ENCODE peak calls at places on chromosomes 1 and 21, in ten cellular contexts. One of them, this sample, is unnamed.

GRCh38 chr21:38958940-38959685 is 153.4 kb downstream of the ETS2 start:
- DNase-seq in spleen: no peak
- DNase-seq in stimulated activated naive CD4-positive, alpha-beta T cell: no peak
- DNase-seq in mesothelial cell of epicardium: no peak
- DNase-seq in cardiac muscle cell: peak; percentile 88
- DNase-seq in pancreas: no peak
- DNase-seq in T follicular helper cell: no peak
- DNase-seq in neural progenitor cell: no peak
- DNase-seq in LHCN-M2: peak; percentile 79
- DNase-seq in GM04503: peak; percentile 87
- DNase-seq in this sample: peak; percentile 80

GRCh38 chr1:8858112-8858668 is 20.3 kb downstream of the ENO1 start:
- DNase-seq in spleen: no peak
- DNase-seq in GM04503: no peak
- DNase-seq in mesothelial cell of epicardium: no peak
- DNase-seq in T follicular helper cell: no peak
- DNase-seq in LHCN-M2: peak; percentile 95
- DNase-seq in neural progenitor cell: no peak
- DNase-seq in cardiac muscle cell: peak; percentile 90
- DNase-seq in stimulated activated naive CD4-positive, alpha-beta T cell: no peak
- DNase-seq in pancreas: no peak
- DNase-seq in this sample: no peak

GRCh38 chr1:110144366-110144765 is 5.9 kb upstream of the SLC6A17 start:
- DNase-seq in cardiac muscle cell: no peak
- DNase-seq in pancreas: no peak
- DNase-seq in GM04503: no peak
- DNase-seq in LHCN-M2: no peak
- DNase-seq in stimulated activated naive CD4-positive, alpha-beta T cell: no peak
- DNase-seq in mesothelial cell of epicardium: no peak
- DNase-seq in spleen: peak; percentile 24
- DNase-seq in T follicular helper cell: no peak
- DNase-seq in neural progenitor cell: no peak
- DNase-seq in this sample: no peak

GRCh38 chr1:41727749-41728115 is 191.0 kb downstream of the HIVEP3 start:
- DNase-seq in T follicular helper cell: no peak
- DNase-seq in neural progenitor cell: no peak
- DNase-seq in mesothelial cell of epicardium: no peak
- DNase-seq in spleen: no peak
- DNase-seq in LHCN-M2: no peak
- DNase-seq in pancreas: no peak
- DNase-seq in cardiac muscle cell: no peak
- DNase-seq in GM04503: no peak
- DNase-seq in stimulated activated naive CD4-positive, alpha-beta T cell: no peak
- DNase-seq in this sample: no peak

GRCh38 chr1:117339866-117340357 is 27.3 kb upstream of the MAN1A2 start:
- DNase-seq in LHCN-M2: peak; percentile 73
- DNase-seq in spleen: no peak
- DNase-seq in stimulated activated naive CD4-positive, alpha-beta T cell: no peak
- DNase-seq in T follicular helper cell: no peak
- DNase-seq in cardiac muscle cell: peak; percentile 78
- DNase-seq in pancreas: peak; percentile 69
- DNase-seq in GM04503: peak; percentile 3
- DNase-seq in mesothelial cell of epicardium: no peak
- DNase-seq in neural progenitor cell: no peak
- DNase-seq in this sample: no peak

GRCh38 chr1:101137144-101138126 is 99.4 kb upstream of the S1PR1 start:
- DNase-seq in T follicular helper cell: no peak
- DNase-seq in LHCN-M2: peak; percentile 44
- DNase-seq in stimulated activated naive CD4-positive, alpha-beta T cell: no peak
- DNase-seq in mesothelial cell of epicardium: no peak
- DNase-seq in pancreas: no peak
- DNase-seq in spleen: no peak
- DNase-seq in cardiac muscle cell: peak; percentile 89
- DNase-seq in GM04503: peak; percentile 71
- DNase-seq in neural progenitor cell: no peak
- DNase-seq in this sample: no peak

GRCh38 chr1:10814954-10815862 is 18.8 kb upstream of the CASZ1 start:
- DNase-seq in cardiac muscle cell: no peak
- DNase-seq in spleen: no peak
- DNase-seq in stimulated activated naive CD4-positive, alpha-beta T cell: no peak
- DNase-seq in pancreas: peak; percentile 75
- DNase-seq in T follicular helper cell: no peak
- DNase-seq in mesothelial cell of epicardium: no peak
- DNase-seq in neural progenitor cell: no peak
- DNase-seq in LHCN-M2: no peak
- DNase-seq in GM04503: no peak
- DNase-seq in this sample: peak; percentile 33

GRCh38 chr1:222926566-222926965 is 111.7 kb downstream of the DISP1 start:
- DNase-seq in stimulated activated naive CD4-positive, alpha-beta T cell: no peak
- DNase-seq in neural progenitor cell: no peak
- DNase-seq in mesothelial cell of epicardium: no peak
- DNase-seq in GM04503: no peak
- DNase-seq in pancreas: no peak
- DNase-seq in LHCN-M2: no peak
- DNase-seq in cardiac muscle cell: peak; percentile 57
- DNase-seq in T follicular helper cell: no peak
- DNase-seq in spleen: no peak
- DNase-seq in this sample: no peak

GRCh38 chr1:235011064-235011598 is 117.5 kb downstream of the TOMM20 start:
- DNase-seq in mesothelial cell of epicardium: no peak
- DNase-seq in spleen: no peak
- DNase-seq in cardiac muscle cell: no peak
- DNase-seq in LHCN-M2: no peak
- DNase-seq in pancreas: no peak
- DNase-seq in neural progenitor cell: no peak
- DNase-seq in GM04503: no peak
- DNase-seq in T follicular helper cell: peak; percentile 28
- DNase-seq in stimulated activated naive CD4-positive, alpha-beta T cell: peak; percentile 4
- DNase-seq in this sample: no peak

GRCh38 chr1:186228751-186229150 is 146.3 kb downstream of the TPR start:
- DNase-seq in spleen: no peak
- DNase-seq in LHCN-M2: no peak
- DNase-seq in T follicular helper cell: no peak
- DNase-seq in stimulated activated naive CD4-positive, alpha-beta T cell: no peak
- DNase-seq in mesothelial cell of epicardium: no peak
- DNase-seq in cardiac muscle cell: no peak
- DNase-seq in pancreas: no peak
- DNase-seq in neural progenitor cell: no peak
- DNase-seq in GM04503: no peak
- DNase-seq in this sample: no peak

GRCh38 chr1:165896277-165896676 is 68.9 kb downstream of the UCK2 start:
- DNase-seq in stimulated activated naive CD4-positive, alpha-beta T cell: no peak
- DNase-seq in pancreas: no peak
- DNase-seq in cardiac muscle cell: peak; percentile 77
- DNase-seq in GM04503: peak; percentile 83
- DNase-seq in neural progenitor cell: no peak
- DNase-seq in spleen: no peak
- DNase-seq in LHCN-M2: peak; percentile 93
- DNase-seq in mesothelial cell of epicardium: no peak
- DNase-seq in T follicular helper cell: no peak
- DNase-seq in this sample: peak; percentile 71

GRCh38 chr1:94332952-94333351 is 85.2 kb upstream of the ABCD3 start:
- DNase-seq in LHCN-M2: peak; percentile 32
- DNase-seq in mesothelial cell of epicardium: no peak
- DNase-seq in spleen: no peak
- DNase-seq in stimulated activated naive CD4-positive, alpha-beta T cell: no peak
- DNase-seq in neural progenitor cell: no peak
- DNase-seq in pancreas: no peak
- DNase-seq in GM04503: no peak
- DNase-seq in cardiac muscle cell: no peak
- DNase-seq in T follicular helper cell: no peak
- DNase-seq in this sample: no peak

GRCh38 chr1:107659961-107660360 is 305.0 kb downstream of the VAV3 start:
- DNase-seq in pancreas: no peak
- DNase-seq in mesothelial cell of epicardium: no peak
- DNase-seq in T follicular helper cell: no peak
- DNase-seq in LHCN-M2: no peak
- DNase-seq in neural progenitor cell: no peak
- DNase-seq in spleen: no peak
- DNase-seq in stimulated activated naive CD4-positive, alpha-beta T cell: no peak
- DNase-seq in GM04503: no peak
- DNase-seq in cardiac muscle cell: no peak
- DNase-seq in this sample: no peak

GRCh38 chr1:230108580-230108979 is 41.5 kb downstream of the GALNT2 start:
- DNase-seq in spleen: no peak
- DNase-seq in LHCN-M2: no peak
- DNase-seq in mesothelial cell of epicardium: no peak
- DNase-seq in GM04503: no peak
- DNase-seq in stimulated activated naive CD4-positive, alpha-beta T cell: no peak
- DNase-seq in cardiac muscle cell: no peak
- DNase-seq in T follicular helper cell: no peak
- DNase-seq in neural progenitor cell: no peak
- DNase-seq in pancreas: no peak
- DNase-seq in this sample: no peak

GRCh38 chr1:32115496-32115895 is 7.6 kb downstream of the KPNA6 start:
- DNase-seq in cardiac muscle cell: no peak
- DNase-seq in spleen: no peak
- DNase-seq in stimulated activated naive CD4-positive, alpha-beta T cell: no peak
- DNase-seq in neural progenitor cell: no peak
- DNase-seq in T follicular helper cell: no peak
- DNase-seq in mesothelial cell of epicardium: no peak
- DNase-seq in pancreas: no peak
- DNase-seq in GM04503: no peak
- DNase-seq in LHCN-M2: peak; percentile 30
- DNase-seq in this sample: no peak

GRCh38 chr1:229430761-229431269 is 3.1 kb downstream of the ACTA1 start:
- DNase-seq in cardiac muscle cell: peak; percentile 68
- DNase-seq in stimulated activated naive CD4-positive, alpha-beta T cell: no peak
- DNase-seq in LHCN-M2: peak; percentile 48
- DNase-seq in mesothelial cell of epicardium: peak; percentile 60
- DNase-seq in T follicular helper cell: no peak
- DNase-seq in GM04503: no peak
- DNase-seq in neural progenitor cell: peak; percentile 92
- DNase-seq in spleen: no peak
- DNase-seq in pancreas: peak; percentile 22
- DNase-seq in this sample: peak; percentile 80

GRCh38 chr1:162003061-162003824 is 20.4 kb downstream of the OLFML2B start:
- DNase-seq in LHCN-M2: peak; percentile 100
- DNase-seq in GM04503: peak; percentile 99
- DNase-seq in stimulated activated naive CD4-positive, alpha-beta T cell: no peak
- DNase-seq in spleen: no peak
- DNase-seq in pancreas: no peak
- DNase-seq in T follicular helper cell: no peak
- DNase-seq in cardiac muscle cell: peak; percentile 72
- DNase-seq in neural progenitor cell: no peak
- DNase-seq in mesothelial cell of epicardium: no peak
- DNase-seq in this sample: peak; percentile 64

GRCh38 chr1:89763649-89763986 is 57.2 kb upstream of the LRRC8D start:
- DNase-seq in spleen: no peak
- DNase-seq in LHCN-M2: no peak
- DNase-seq in T follicular helper cell: no peak
- DNase-seq in neural progenitor cell: no peak
- DNase-seq in stimulated activated naive CD4-positive, alpha-beta T cell: no peak
- DNase-seq in GM04503: no peak
- DNase-seq in pancreas: no peak
- DNase-seq in cardiac muscle cell: no peak
- DNase-seq in mesothelial cell of epicardium: no peak
- DNase-seq in this sample: no peak

GRCh38 chr1:18748435-18748834 is 111.0 kb downstream of the TAS1R2 start:
- DNase-seq in pancreas: no peak
- DNase-seq in stimulated activated naive CD4-positive, alpha-beta T cell: no peak
- DNase-seq in GM04503: no peak
- DNase-seq in neural progenitor cell: no peak
- DNase-seq in T follicular helper cell: no peak
- DNase-seq in cardiac muscle cell: no peak
- DNase-seq in LHCN-M2: no peak
- DNase-seq in spleen: no peak
- DNase-seq in mesothelial cell of epicardium: no peak
- DNase-seq in this sample: no peak

GRCh38 chr21:38645282-38645681 is 147.0 kb upstream of the ERG start:
- DNase-seq in stimulated activated naive CD4-positive, alpha-beta T cell: no peak
- DNase-seq in neural progenitor cell: no peak
- DNase-seq in T follicular helper cell: no peak
- DNase-seq in LHCN-M2: peak; percentile 78
- DNase-seq in mesothelial cell of epicardium: no peak
- DNase-seq in GM04503: peak; percentile 49
- DNase-seq in cardiac muscle cell: peak; percentile 48
- DNase-seq in pancreas: no peak
- DNase-seq in spleen: no peak
- DNase-seq in this sample: no peak

GRCh38 chr1:76819976-76820375 is 47.3 kb upstream of the ST6GALNAC5 start:
- DNase-seq in stimulated activated naive CD4-positive, alpha-beta T cell: no peak
- DNase-seq in cardiac muscle cell: no peak
- DNase-seq in mesothelial cell of epicardium: no peak
- DNase-seq in T follicular helper cell: no peak
- DNase-seq in spleen: no peak
- DNase-seq in pancreas: no peak
- DNase-seq in GM04503: no peak
- DNase-seq in neural progenitor cell: no peak
- DNase-seq in LHCN-M2: no peak
- DNase-seq in this sample: no peak

GRCh38 chr1:196977278-196977677 is at the start of gene CFHR5:
- DNase-seq in stimulated activated naive CD4-positive, alpha-beta T cell: no peak
- DNase-seq in LHCN-M2: no peak
- DNase-seq in mesothelial cell of epicardium: no peak
- DNase-seq in GM04503: no peak
- DNase-seq in T follicular helper cell: no peak
- DNase-seq in spleen: no peak
- DNase-seq in neural progenitor cell: no peak
- DNase-seq in cardiac muscle cell: no peak
- DNase-seq in pancreas: no peak
- DNase-seq in this sample: no peak

GRCh38 chr1:234960722-234961467 is 167.7 kb downstream of the TOMM20 start:
- DNase-seq in neural progenitor cell: no peak
- DNase-seq in T follicular helper cell: no peak
- DNase-seq in pancreas: peak; percentile 78
- DNase-seq in cardiac muscle cell: peak; percentile 85
- DNase-seq in GM04503: no peak
- DNase-seq in mesothelial cell of epicardium: no peak
- DNase-seq in LHCN-M2: no peak
- DNase-seq in stimulated activated naive CD4-positive, alpha-beta T cell: no peak
- DNase-seq in spleen: no peak
- DNase-seq in this sample: no peak

GRCh38 chr1:41722184-41722583 is 196.5 kb downstream of the HIVEP3 start:
- DNase-seq in LHCN-M2: no peak
- DNase-seq in mesothelial cell of epicardium: no peak
- DNase-seq in cardiac muscle cell: no peak
- DNase-seq in T follicular helper cell: no peak
- DNase-seq in pancreas: no peak
- DNase-seq in spleen: no peak
- DNase-seq in neural progenitor cell: no peak
- DNase-seq in stimulated activated naive CD4-positive, alpha-beta T cell: no peak
- DNase-seq in GM04503: no peak
- DNase-seq in this sample: no peak

GRCh38 chr1:160748877-160749269 is 9.8 kb downstream of the SLAMF7 start:
- DNase-seq in mesothelial cell of epicardium: no peak
- DNase-seq in T follicular helper cell: no peak
- DNase-seq in neural progenitor cell: no peak
- DNase-seq in spleen: no peak
- DNase-seq in pancreas: no peak
- DNase-seq in GM04503: no peak
- DNase-seq in LHCN-M2: no peak
- DNase-seq in cardiac muscle cell: peak; percentile 31
- DNase-seq in stimulated activated naive CD4-positive, alpha-beta T cell: no peak
- DNase-seq in this sample: no peak

GRCh38 chr1:1134300-1134961 is 18.5 kb upstream of the C1orf159 start:
- DNase-seq in T follicular helper cell: no peak
- DNase-seq in GM04503: no peak
- DNase-seq in spleen: no peak
- DNase-seq in neural progenitor cell: no peak
- DNase-seq in cardiac muscle cell: no peak
- DNase-seq in mesothelial cell of epicardium: no peak
- DNase-seq in LHCN-M2: no peak
- DNase-seq in stimulated activated naive CD4-positive, alpha-beta T cell: no peak
- DNase-seq in pancreas: no peak
- DNase-seq in this sample: peak; percentile 74

GRCh38 chr1:86054396-86054795 is 102.2 kb downstream of the COL24A1 start:
- DNase-seq in cardiac muscle cell: no peak
- DNase-seq in spleen: no peak
- DNase-seq in T follicular helper cell: no peak
- DNase-seq in GM04503: no peak
- DNase-seq in LHCN-M2: no peak
- DNase-seq in pancreas: no peak
- DNase-seq in mesothelial cell of epicardium: no peak
- DNase-seq in stimulated activated naive CD4-positive, alpha-beta T cell: no peak
- DNase-seq in neural progenitor cell: no peak
- DNase-seq in this sample: no peak

GRCh38 chr1:76425843-76426145 is 351.2 kb downstream of the ST6GALNAC3 start:
- DNase-seq in spleen: no peak
- DNase-seq in neural progenitor cell: no peak
- DNase-seq in stimulated activated naive CD4-positive, alpha-beta T cell: no peak
- DNase-seq in LHCN-M2: no peak
- DNase-seq in T follicular helper cell: no peak
- DNase-seq in pancreas: no peak
- DNase-seq in cardiac muscle cell: peak; percentile 86
- DNase-seq in GM04503: no peak
- DNase-seq in mesothelial cell of epicardium: no peak
- DNase-seq in this sample: no peak